ENCODE peak calls at places on chromosomes 2 and 18, in nine cellular contexts. One of them, this sample, is unnamed.

GRCh38 chr2:217742276-217742675 is 260.5 kb downstream of the TNS1 start:
- DNase-seq in ureter: peak
- DNase-seq in kidney epithelial cell: no peak
- DNase-seq in stimulated activated CD8-positive, alpha-beta memory T cell treated with anti-CD3 and anti-CD28 coated beads, Interleukin-12 subunit alpha, Interleukin-12 subunit beta, amount 100 ng/mL, for 4 hours: no peak
- DNase-seq in T-helper 9 cell: no peak
- DNase-seq in activated naive CD4-positive, alpha-beta T cell treated with Interleukin-2 at 50 U/mL for 16 hours: no peak
- DNase-seq in SW 1271: no peak
- DNase-seq in HT1080: no peak
- DNase-seq in cerebellum: no peak
- DNase-seq in this sample: no peak

GRCh38 chr2:171798156-171798815 is 95.8 kb downstream of the SLC25A12 start:
- DNase-seq in ureter: no peak
- DNase-seq in kidney epithelial cell: peak
- DNase-seq in stimulated activated CD8-positive, alpha-beta memory T cell treated with anti-CD3 and anti-CD28 coated beads, Interleukin-12 subunit alpha, Interleukin-12 subunit beta, amount 100 ng/mL, for 4 hours: no peak
- DNase-seq in T-helper 9 cell: no peak
- DNase-seq in activated naive CD4-positive, alpha-beta T cell treated with Interleukin-2 at 50 U/mL for 16 hours: no peak
- DNase-seq in SW 1271: no peak
- DNase-seq in HT1080: peak
- DNase-seq in cerebellum: no peak
- DNase-seq in this sample: peak

GRCh38 chr2:197211881-197212342 is 98.7 kb downstream of the ANKRD44 start:
- DNase-seq in ureter: no peak
- DNase-seq in kidney epithelial cell: no peak
- DNase-seq in stimulated activated CD8-positive, alpha-beta memory T cell treated with anti-CD3 and anti-CD28 coated beads, Interleukin-12 subunit alpha, Interleukin-12 subunit beta, amount 100 ng/mL, for 4 hours: no peak
- DNase-seq in T-helper 9 cell: no peak
- DNase-seq in activated naive CD4-positive, alpha-beta T cell treated with Interleukin-2 at 50 U/mL for 16 hours: peak
- DNase-seq in SW 1271: no peak
- DNase-seq in HT1080: no peak
- DNase-seq in cerebellum: no peak
- DNase-seq in this sample: peak

GRCh38 chr18:36381075-36381474 is 83.6 kb downstream of the FHOD3 start:
- DNase-seq in ureter: no peak
- DNase-seq in kidney epithelial cell: no peak
- DNase-seq in stimulated activated CD8-positive, alpha-beta memory T cell treated with anti-CD3 and anti-CD28 coated beads, Interleukin-12 subunit alpha, Interleukin-12 subunit beta, amount 100 ng/mL, for 4 hours: no peak
- DNase-seq in T-helper 9 cell: no peak
- DNase-seq in activated naive CD4-positive, alpha-beta T cell treated with Interleukin-2 at 50 U/mL for 16 hours: no peak
- DNase-seq in SW 1271: no peak
- DNase-seq in HT1080: no peak
- DNase-seq in cerebellum: no peak
- DNase-seq in this sample: no peak

GRCh38 chr2:159706385-159706980 is 5.8 kb upstream of the MARCHF7 start:
- DNase-seq in ureter: no peak
- DNase-seq in kidney epithelial cell: no peak
- DNase-seq in stimulated activated CD8-positive, alpha-beta memory T cell treated with anti-CD3 and anti-CD28 coated beads, Interleukin-12 subunit alpha, Interleukin-12 subunit beta, amount 100 ng/mL, for 4 hours: no peak
- DNase-seq in T-helper 9 cell: no peak
- DNase-seq in activated naive CD4-positive, alpha-beta T cell treated with Interleukin-2 at 50 U/mL for 16 hours: no peak
- DNase-seq in SW 1271: no peak
- DNase-seq in HT1080: no peak
- DNase-seq in cerebellum: peak
- DNase-seq in this sample: no peak

GRCh38 chr18:10230072-10230471 is 224.4 kb upstream of the APCDD1 start:
- DNase-seq in ureter: no peak
- DNase-seq in kidney epithelial cell: peak
- DNase-seq in stimulated activated CD8-positive, alpha-beta memory T cell treated with anti-CD3 and anti-CD28 coated beads, Interleukin-12 subunit alpha, Interleukin-12 subunit beta, amount 100 ng/mL, for 4 hours: no peak
- DNase-seq in T-helper 9 cell: no peak
- DNase-seq in activated naive CD4-positive, alpha-beta T cell treated with Interleukin-2 at 50 U/mL for 16 hours: no peak
- DNase-seq in SW 1271: peak
- DNase-seq in HT1080: peak
- DNase-seq in cerebellum: no peak
- DNase-seq in this sample: peak

GRCh38 chr18:6542296-6542695 is 127.6 kb upstream of the L3MBTL4 start:
- DNase-seq in ureter: no peak
- DNase-seq in kidney epithelial cell: no peak
- DNase-seq in stimulated activated CD8-positive, alpha-beta memory T cell treated with anti-CD3 and anti-CD28 coated beads, Interleukin-12 subunit alpha, Interleukin-12 subunit beta, amount 100 ng/mL, for 4 hours: no peak
- DNase-seq in T-helper 9 cell: no peak
- DNase-seq in activated naive CD4-positive, alpha-beta T cell treated with Interleukin-2 at 50 U/mL for 16 hours: no peak
- DNase-seq in SW 1271: no peak
- DNase-seq in HT1080: no peak
- DNase-seq in cerebellum: no peak
- DNase-seq in this sample: no peak

GRCh38 chr2:70946832-70947442 is 11.2 kb downstream of the ATP6V1B1 start:
- DNase-seq in ureter: peak
- DNase-seq in kidney epithelial cell: no peak
- DNase-seq in stimulated activated CD8-positive, alpha-beta memory T cell treated with anti-CD3 and anti-CD28 coated beads, Interleukin-12 subunit alpha, Interleukin-12 subunit beta, amount 100 ng/mL, for 4 hours: no peak
- DNase-seq in T-helper 9 cell: peak
- DNase-seq in activated naive CD4-positive, alpha-beta T cell treated with Interleukin-2 at 50 U/mL for 16 hours: peak
- DNase-seq in SW 1271: no peak
- DNase-seq in HT1080: peak
- DNase-seq in cerebellum: peak
- DNase-seq in this sample: peak

GRCh38 chr2:179049546-179050311 is at the start of gene CCDC141:
- DNase-seq in ureter: no peak
- DNase-seq in kidney epithelial cell: no peak
- DNase-seq in stimulated activated CD8-positive, alpha-beta memory T cell treated with anti-CD3 and anti-CD28 coated beads, Interleukin-12 subunit alpha, Interleukin-12 subunit beta, amount 100 ng/mL, for 4 hours: no peak
- DNase-seq in T-helper 9 cell: no peak
- DNase-seq in activated naive CD4-positive, alpha-beta T cell treated with Interleukin-2 at 50 U/mL for 16 hours: no peak
- DNase-seq in SW 1271: no peak
- DNase-seq in HT1080: no peak
- DNase-seq in cerebellum: no peak
- DNase-seq in this sample: peak

GRCh38 chr2:41722668-41723369 is 325.0 kb upstream of the PKDCC start:
- DNase-seq in ureter: no peak
- DNase-seq in kidney epithelial cell: peak
- DNase-seq in stimulated activated CD8-positive, alpha-beta memory T cell treated with anti-CD3 and anti-CD28 coated beads, Interleukin-12 subunit alpha, Interleukin-12 subunit beta, amount 100 ng/mL, for 4 hours: no peak
- DNase-seq in T-helper 9 cell: no peak
- DNase-seq in activated naive CD4-positive, alpha-beta T cell treated with Interleukin-2 at 50 U/mL for 16 hours: no peak
- DNase-seq in SW 1271: no peak
- DNase-seq in HT1080: no peak
- DNase-seq in cerebellum: no peak
- DNase-seq in this sample: no peak

GRCh38 chr2:118982039-118982438 is 40.0 kb downstream of the MARCO start:
- DNase-seq in ureter: no peak
- DNase-seq in kidney epithelial cell: no peak
- DNase-seq in stimulated activated CD8-positive, alpha-beta memory T cell treated with anti-CD3 and anti-CD28 coated beads, Interleukin-12 subunit alpha, Interleukin-12 subunit beta, amount 100 ng/mL, for 4 hours: no peak
- DNase-seq in T-helper 9 cell: no peak
- DNase-seq in activated naive CD4-positive, alpha-beta T cell treated with Interleukin-2 at 50 U/mL for 16 hours: no peak
- DNase-seq in SW 1271: no peak
- DNase-seq in HT1080: no peak
- DNase-seq in cerebellum: no peak
- DNase-seq in this sample: no peak

GRCh38 chr2:211436182-211436581 is 879.8 kb downstream of the CPS1 start:
- DNase-seq in ureter: no peak
- DNase-seq in kidney epithelial cell: no peak
- DNase-seq in stimulated activated CD8-positive, alpha-beta memory T cell treated with anti-CD3 and anti-CD28 coated beads, Interleukin-12 subunit alpha, Interleukin-12 subunit beta, amount 100 ng/mL, for 4 hours: no peak
- DNase-seq in T-helper 9 cell: no peak
- DNase-seq in activated naive CD4-positive, alpha-beta T cell treated with Interleukin-2 at 50 U/mL for 16 hours: no peak
- DNase-seq in SW 1271: no peak
- DNase-seq in HT1080: no peak
- DNase-seq in cerebellum: no peak
- DNase-seq in this sample: no peak

GRCh38 chr2:187008111-187008510 is 159.1 kb upstream of the ZSWIM2 start:
- DNase-seq in ureter: no peak
- DNase-seq in kidney epithelial cell: no peak
- DNase-seq in stimulated activated CD8-positive, alpha-beta memory T cell treated with anti-CD3 and anti-CD28 coated beads, Interleukin-12 subunit alpha, Interleukin-12 subunit beta, amount 100 ng/mL, for 4 hours: no peak
- DNase-seq in T-helper 9 cell: no peak
- DNase-seq in activated naive CD4-positive, alpha-beta T cell treated with Interleukin-2 at 50 U/mL for 16 hours: no peak
- DNase-seq in SW 1271: no peak
- DNase-seq in HT1080: peak
- DNase-seq in cerebellum: no peak
- DNase-seq in this sample: no peak

GRCh38 chr2:63846487-63846886 is 4.8 kb downstream of the UGP2 start:
- DNase-seq in ureter: no peak
- DNase-seq in kidney epithelial cell: no peak
- DNase-seq in stimulated activated CD8-positive, alpha-beta memory T cell treated with anti-CD3 and anti-CD28 coated beads, Interleukin-12 subunit alpha, Interleukin-12 subunit beta, amount 100 ng/mL, for 4 hours: no peak
- DNase-seq in T-helper 9 cell: no peak
- DNase-seq in activated naive CD4-positive, alpha-beta T cell treated with Interleukin-2 at 50 U/mL for 16 hours: no peak
- DNase-seq in SW 1271: no peak
- DNase-seq in HT1080: no peak
- DNase-seq in cerebellum: no peak
- DNase-seq in this sample: no peak

GRCh38 chr18:26908906-26909305 is 43.4 kb upstream of the AQP4 start:
- DNase-seq in ureter: no peak
- DNase-seq in kidney epithelial cell: no peak
- DNase-seq in stimulated activated CD8-positive, alpha-beta memory T cell treated with anti-CD3 and anti-CD28 coated beads, Interleukin-12 subunit alpha, Interleukin-12 subunit beta, amount 100 ng/mL, for 4 hours: no peak
- DNase-seq in T-helper 9 cell: no peak
- DNase-seq in activated naive CD4-positive, alpha-beta T cell treated with Interleukin-2 at 50 U/mL for 16 hours: no peak
- DNase-seq in SW 1271: no peak
- DNase-seq in HT1080: no peak
- DNase-seq in cerebellum: peak
- DNase-seq in this sample: no peak

GRCh38 chr2:119617455-119617854 is 61.5 kb upstream of the TMEM177 start:
- DNase-seq in ureter: no peak
- DNase-seq in kidney epithelial cell: no peak
- DNase-seq in stimulated activated CD8-positive, alpha-beta memory T cell treated with anti-CD3 and anti-CD28 coated beads, Interleukin-12 subunit alpha, Interleukin-12 subunit beta, amount 100 ng/mL, for 4 hours: no peak
- DNase-seq in T-helper 9 cell: no peak
- DNase-seq in activated naive CD4-positive, alpha-beta T cell treated with Interleukin-2 at 50 U/mL for 16 hours: no peak
- DNase-seq in SW 1271: no peak
- DNase-seq in HT1080: no peak
- DNase-seq in cerebellum: peak
- DNase-seq in this sample: no peak

GRCh38 chr2:127174977-127175376 is 45.1 kb downstream of the CYP27C1 start:
- DNase-seq in ureter: peak
- DNase-seq in kidney epithelial cell: no peak
- DNase-seq in stimulated activated CD8-positive, alpha-beta memory T cell treated with anti-CD3 and anti-CD28 coated beads, Interleukin-12 subunit alpha, Interleukin-12 subunit beta, amount 100 ng/mL, for 4 hours: no peak
- DNase-seq in T-helper 9 cell: no peak
- DNase-seq in activated naive CD4-positive, alpha-beta T cell treated with Interleukin-2 at 50 U/mL for 16 hours: no peak
- DNase-seq in SW 1271: no peak
- DNase-seq in HT1080: no peak
- DNase-seq in cerebellum: no peak
- DNase-seq in this sample: no peak

GRCh38 chr2:167271941-167272340 is 383.7 kb downstream of the XIRP2 start:
- DNase-seq in ureter: no peak
- DNase-seq in kidney epithelial cell: no peak
- DNase-seq in stimulated activated CD8-positive, alpha-beta memory T cell treated with anti-CD3 and anti-CD28 coated beads, Interleukin-12 subunit alpha, Interleukin-12 subunit beta, amount 100 ng/mL, for 4 hours: no peak
- DNase-seq in T-helper 9 cell: no peak
- DNase-seq in activated naive CD4-positive, alpha-beta T cell treated with Interleukin-2 at 50 U/mL for 16 hours: no peak
- DNase-seq in SW 1271: no peak
- DNase-seq in HT1080: peak
- DNase-seq in cerebellum: no peak
- DNase-seq in this sample: no peak

GRCh38 chr18:25896178-25896780 is 194.1 kb downstream of the SS18 start:
- DNase-seq in ureter: no peak
- DNase-seq in kidney epithelial cell: no peak
- DNase-seq in stimulated activated CD8-positive, alpha-beta memory T cell treated with anti-CD3 and anti-CD28 coated beads, Interleukin-12 subunit alpha, Interleukin-12 subunit beta, amount 100 ng/mL, for 4 hours: no peak
- DNase-seq in T-helper 9 cell: no peak
- DNase-seq in activated naive CD4-positive, alpha-beta T cell treated with Interleukin-2 at 50 U/mL for 16 hours: no peak
- DNase-seq in SW 1271: no peak
- DNase-seq in HT1080: peak
- DNase-seq in cerebellum: peak
- DNase-seq in this sample: peak